ENCODE peak calls at places on chromosomes 5 and 9, in seven cellular contexts. F is esophagus squamous epithelium, P is gastrocnemius medialis, E is hepatocyte, O is sigmoid colon, A is brain microvascular endothelial cell, Q is stomach. Y is an unnamed sample. For H3K36me3, the result is how much of the 10 kb centered on the place peaks cover.

GRCh38 chr5:109328626-109329025 is 81.1 kb downstream of the PJA2 start:
- DNase-seq in E (no peak), O (no peak), F (no peak), Q (no peak), P (no peak), A (no peak), Y (no peak)

GRCh38 chr9:128706045-128706444 is 3.7 kb downstream of the PKN3 start:
- DNase-seq in E (no peak), O (peak), P (no peak), A (no peak), F (no peak), Q (no peak), Y (peak)

GRCh38 chr5:141475625-141476131 is at the start of gene PCDHGC3:
- DNase-seq in P (peak), F (peak), A (peak), O (peak), E (peak), Q (peak), Y (peak)

GRCh38 chr5:180389252-180390101 is 36.3 kb upstream of the GFPT2 start:
- DNase-seq in F (no peak), E (no peak), Q (no peak), A (no peak), O (peak), P (peak), Y (peak)

GRCh38 chr9:130931508-130932150 is 7.4 kb downstream of the FIBCD1 start:
- DNase-seq in F (no peak), E (no peak), P (no peak), A (no peak), Q (no peak), O (no peak), Y (no peak)

GRCh38 chr5:43156388-43156787 is 35.6 kb upstream of the NIM1K start:
- DNase-seq in A (peak), Q (no peak), F (no peak), O (no peak), P (no peak), E (no peak), Y (no peak)

GRCh38 chr9:84542554-84542953 is 127.0 kb upstream of the NTRK2 start:
- DNase-seq in Q (no peak), P (no peak), F (no peak), A (no peak), E (no peak), O (no peak), Y (no peak)

GRCh38 chr5:106314221-106314824 is 1356.4 kb downstream of the EFNA5 start:
- DNase-seq in P (no peak), F (no peak), E (no peak), A (no peak), Q (no peak), O (no peak), Y (no peak)

GRCh38 chr5:74798977-74799911 is 32.2 kb downstream of the NSA2 start:
- DNase-seq in E (no peak), A (no peak), Q (no peak), O (no peak), F (no peak), P (peak), Y (no peak)

GRCh38 chr9:85521331-85522197 is 220.2 kb downstream of the AGTPBP1 start:
- DNase-seq in O (no peak), Q (no peak), E (no peak), F (no peak), P (peak), A (no peak), Y (no peak)

GRCh38 chr5:131418846-131419245 is 155.0 kb downstream of the CDC42SE2 start:
- DNase-seq in E (no peak), Q (no peak), A (no peak), F (no peak), O (no peak), P (no peak), Y (no peak)

GRCh38 chr5:124342027-124342471 is 404.4 kb downstream of the ZNF608 start:
- DNase-seq in P (no peak), O (peak), A (peak), E (no peak), Q (no peak), F (no peak), Y (no peak)

GRCh38 chr9:92432350-92432749 is 8.1 kb upstream of the OMD start:
- DNase-seq in O (no peak), P (no peak), E (no peak), F (no peak), Q (no peak), A (no peak), Y (no peak)

GRCh38 chr5:149210229-149210628 is 61.4 kb upstream of the AFAP1L1 start:
- DNase-seq in Q (no peak), P (no peak), O (no peak), F (no peak), A (peak), E (no peak), Y (no peak)

GRCh38 chr5:61683926-61684325 is 351.9 kb downstream of the ZSWIM6 start:
- DNase-seq in A (no peak), F (no peak), P (no peak), E (no peak), Q (no peak), O (no peak), Y (no peak)

GRCh38 chr5:10533218-10533617 is 30.7 kb upstream of the ANKRD33B start:
- DNase-seq in P (no peak), Q (no peak), F (no peak), O (peak), E (no peak), A (no peak), Y (peak)

GRCh38 chr5:52544738-52545137 is 243.0 kb upstream of the ITGA1 start:
- DNase-seq in F (no peak), O (no peak), P (no peak), Q (no peak), A (no peak), E (no peak), Y (no peak)

GRCh38 chr9:13118294-13118693 is 161.2 kb downstream of the MPDZ start:
- DNase-seq in A (no peak), F (no peak), E (no peak), Q (no peak), P (no peak), O (no peak), Y (no peak)

GRCh38 chr9:128001411-128002298 is 20.9 kb upstream of the EEIG1 start:
- DNase-seq in O (no peak), P (no peak), E (peak), F (no peak), Q (peak), A (peak), Y (no peak)

GRCh38 chr9:136685216-136685615 is 2.0 kb downstream of the AGPAT2 start:
- DNase-seq in A (no peak), F (no peak), P (no peak), O (no peak), Q (no peak), E (no peak), Y (no peak)

GRCh38 chr5:78648359-78649219 is at the start of gene LHFPL2:
- DNase-seq in O (peak), Q (peak), F (no peak), A (peak), E (peak), P (peak), Y (peak)

GRCh38 chr9:129137292-129138143 is 26.3 kb downstream of the PTPA start:
- DNase-seq in Q (no peak), O (no peak), E (no peak), F (no peak), P (no peak), A (no peak), Y (no peak)

GRCh38 chr5:73816656-73817420 is 190.8 kb downstream of the ARHGEF28 start:
- DNase-seq in F (no peak), O (no peak), P (no peak), E (no peak), A (peak), Q (no peak), Y (no peak)

GRCh38 chr9:123655681-123656423 is 274.1 kb downstream of the DENND1A start:
- DNase-seq in E (no peak), Q (no peak), O (no peak), A (no peak), F (no peak), P (no peak), Y (no peak)

GRCh38 chr5:16934123-16934522 is 2.0 kb downstream of the MYO10 start:
- DNase-seq in E (peak), F (no peak), Q (peak), P (no peak), A (peak), O (peak), Y (peak)

GRCh38 chr5:162256711-162257110 is 189.1 kb downstream of the GABRG2 start:
- DNase-seq in O (no peak), P (no peak), E (no peak), A (no peak), Q (no peak), F (no peak), Y (no peak)

GRCh38 chr5:179765400-179765799 is 28.4 kb upstream of the LTC4S start:
- DNase-seq in Q (no peak), E (peak), A (peak), F (no peak), P (no peak), O (no peak), Y (no peak)

GRCh38 chr5:34842554-34842953 is 3.6 kb downstream of the TTC23L start:
- DNase-seq in E (no peak), Q (no peak), O (no peak), P (no peak), A (no peak), F (no peak), Y (no peak)

GRCh38 chr5:313806-314376 is 7.6 kb upstream of the AHRR start:
- DNase-seq in Q (no peak), F (no peak), P (no peak), O (no peak), E (no peak), A (no peak), Y (peak)

GRCh38 chr9:19375536-19375935 is 4.5 kb downstream of the RPS6 start:
- DNase-seq in F (no peak), E (no peak), Q (no peak), P (no peak), A (no peak), O (no peak), Y (no peak)

GRCh38 chr5:132812123-132812948 is 766 bp upstream of the SOWAHA start:
- DNase-seq in Q (peak), A (no peak), E (no peak), F (no peak), P (no peak), O (no peak), Y (no peak)

GRCh38 chr9:69107801-69108200 is 66.3 kb upstream of the TJP2 start:
- DNase-seq in P (no peak), Q (no peak), E (peak), F (no peak), O (no peak), A (no peak), Y (no peak)

GRCh38 chr5:40679998-40680681 is 425 bp downstream of the PTGER4 start:
- DNase-seq in P (no peak), O (peak), Q (no peak), E (no peak), A (no peak), F (no peak), Y (peak)

GRCh38 chr5:56429110-56429561 is 196.0 kb upstream of the ANKRD55 start:
- DNase-seq in A (peak), O (no peak), E (no peak), P (peak), Q (peak), F (no peak), Y (no peak)

GRCh38 chr5:95713960-95714710 is 17.0 kb upstream of the RHOBTB3 start:
- DNase-seq in Q (no peak), E (no peak), F (no peak), A (no peak), P (no peak), O (no peak), Y (no peak)

DNA sequence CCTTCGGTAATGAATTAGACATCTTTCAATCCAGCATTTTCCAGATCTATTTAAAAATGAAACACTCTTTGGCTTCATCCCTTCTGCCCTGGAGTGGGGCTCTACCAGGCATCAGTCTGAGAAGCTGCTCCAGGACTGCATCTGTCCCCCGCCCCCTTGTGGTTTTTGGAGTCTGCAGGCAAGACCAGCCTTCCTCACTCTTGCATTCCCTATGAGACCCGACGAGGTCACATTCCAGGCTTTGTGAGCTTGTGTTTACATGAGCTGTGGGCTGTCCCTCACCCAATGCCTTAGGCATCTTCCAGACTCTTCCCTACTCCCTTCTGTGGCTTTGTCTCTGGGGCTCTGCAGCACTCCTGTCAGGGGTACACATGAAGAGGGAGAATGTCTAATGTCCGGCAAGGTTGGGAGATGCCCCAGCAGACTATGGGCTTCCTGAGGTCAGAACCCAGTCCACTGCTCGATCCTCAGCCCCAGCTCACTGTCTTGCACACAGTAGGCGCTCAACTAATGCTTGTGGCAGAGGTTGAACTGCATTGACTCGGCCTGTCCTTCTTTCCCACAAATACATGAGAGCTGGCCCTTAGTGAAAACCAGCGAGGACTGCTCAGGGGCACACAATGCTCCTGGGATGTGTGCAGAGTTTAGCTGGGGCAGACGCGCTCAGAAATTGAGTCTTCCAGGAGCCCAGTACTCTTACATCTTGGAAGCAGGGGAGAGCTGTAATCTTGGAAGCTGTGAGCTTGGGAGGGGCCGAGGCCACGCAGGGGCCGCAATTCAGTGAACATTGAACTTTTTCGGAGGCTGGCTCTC is 11.6 kb upstream of the GADD45G start:
- DNase-seq in Q (no peak), A (peak), F (no peak), P (no peak), E (peak), O (no peak), Y (no peak)
- TF ChIP-seq CTCF in Q (no peak), A (peak), F (no peak), P (no peak), E (peak), O (no peak), Y (no peak)

DNA sequence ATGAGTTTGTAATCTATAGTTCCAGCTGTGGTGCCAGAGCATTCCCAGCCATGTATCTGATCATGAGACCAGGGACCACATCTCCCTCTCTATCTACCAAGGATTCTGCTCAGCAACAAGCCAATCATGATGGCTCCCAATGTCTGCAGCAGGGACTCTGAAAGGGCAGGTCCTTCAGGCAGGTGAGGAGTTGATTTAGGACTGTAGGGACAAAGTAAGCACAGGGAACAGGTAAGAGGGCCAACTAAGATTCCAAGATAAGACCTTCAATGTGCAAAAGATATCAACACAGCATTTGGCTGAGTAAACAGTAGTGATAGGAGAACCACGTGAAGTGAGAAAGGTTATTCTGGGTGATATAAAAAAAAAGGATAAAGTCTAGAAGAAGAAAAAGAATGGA is 8.5 kb downstream of the XPA start:
- DNase-seq in P (no peak), O (no peak), F (no peak), Q (no peak), A (no peak), E (no peak), Y (no peak)
- H3K36me3 ChIP-seq in P (half or more), O (under half), F (under half), Q (under half), A (under half), E (under half), Y (half or more)

GRCh38 chr9:132242621-132243155 is 80.8 kb downstream of the NTNG2 start:
- DNase-seq in P (no peak), O (no peak), E (no peak), F (no peak), Q (no peak), A (no peak), Y (peak)
- TF ChIP-seq CTCF in P (no peak), O (no peak), E (no peak), F (no peak), Q (no peak), A (no peak), Y (no peak)

GRCh38 chr9:16450043-16450442 is 420.4 kb downstream of the BNC2 start:
- DNase-seq in Q (no peak), F (no peak), E (no peak), O (no peak), A (no peak), P (no peak), Y (no peak)
- H3K36me3 ChIP-seq in Q (under half), F (under half), E (under half), O (under half), A (under half), P (under half), Y (under half)

GRCh38 chr9:105473221-105473620 is 25.4 kb downstream of the FSD1L start:
- DNase-seq in O (no peak), A (no peak), Q (no peak), E (no peak), F (no peak), P (no peak), Y (no peak)

GRCh38 chr9:105479846-105480245 is 32.0 kb downstream of the FSD1L start:
- DNase-seq in E (no peak), Q (no peak), A (no peak), P (no peak), O (no peak), F (no peak), Y (no peak)

GRCh38 chr9:105475302-105475701 is 27.5 kb downstream of the FSD1L start:
- DNase-seq in Q (no peak), F (no peak), P (no peak), A (peak), O (no peak), E (peak), Y (no peak)
- TF ChIP-seq CTCF in Q (peak), F (no peak), P (peak), A (peak), O (no peak), E (peak), Y (peak)

GRCh38 chr5:32103521-32103920 is 70.6 kb downstream of the GOLPH3 start:
- DNase-seq in P (no peak), E (no peak), F (no peak), A (no peak), Q (no peak), O (no peak), Y (no peak)
- H3K36me3 ChIP-seq in P (half or more), E (under half), F (under half), A (half or more), Q (under half), O (under half), Y (half or more)

GRCh38 chr5:68141494-68141893 is 74.1 kb upstream of the PIK3R1 start:
- DNase-seq in P (no peak), E (no peak), Q (no peak), F (no peak), A (peak), O (no peak), Y (no peak)
- TF ChIP-seq CTCF in P (no peak), E (no peak), Q (no peak), F (no peak), A (no peak), O (no peak), Y (no peak)

DNA sequence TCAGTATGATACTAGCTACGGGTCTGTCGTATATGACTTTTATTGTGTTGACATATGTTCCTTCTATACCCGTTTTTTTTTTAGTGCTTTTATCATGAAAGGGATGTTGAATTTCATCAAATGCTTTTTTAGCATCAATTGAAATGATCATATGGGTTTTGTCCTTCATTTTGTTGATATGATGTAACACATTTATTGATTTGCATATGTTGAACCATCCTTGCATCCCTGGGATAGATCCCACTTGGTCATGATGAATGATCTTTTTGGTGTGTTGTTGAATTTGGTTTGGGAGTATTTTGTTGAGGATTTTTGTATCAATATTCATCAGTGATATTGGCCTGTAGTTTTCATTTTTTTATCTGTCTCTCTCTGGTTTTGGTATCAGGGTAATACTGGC is 50.9 kb downstream of the OSMR start:
- DNase-seq in O (no peak), A (no peak), F (no peak), P (no peak), E (no peak), Q (no peak), Y (no peak)
- H3K36me3 ChIP-seq in O (under half), A (under half), F (under half), P (under half), E (under half), Q (under half), Y (under half)

DNA sequence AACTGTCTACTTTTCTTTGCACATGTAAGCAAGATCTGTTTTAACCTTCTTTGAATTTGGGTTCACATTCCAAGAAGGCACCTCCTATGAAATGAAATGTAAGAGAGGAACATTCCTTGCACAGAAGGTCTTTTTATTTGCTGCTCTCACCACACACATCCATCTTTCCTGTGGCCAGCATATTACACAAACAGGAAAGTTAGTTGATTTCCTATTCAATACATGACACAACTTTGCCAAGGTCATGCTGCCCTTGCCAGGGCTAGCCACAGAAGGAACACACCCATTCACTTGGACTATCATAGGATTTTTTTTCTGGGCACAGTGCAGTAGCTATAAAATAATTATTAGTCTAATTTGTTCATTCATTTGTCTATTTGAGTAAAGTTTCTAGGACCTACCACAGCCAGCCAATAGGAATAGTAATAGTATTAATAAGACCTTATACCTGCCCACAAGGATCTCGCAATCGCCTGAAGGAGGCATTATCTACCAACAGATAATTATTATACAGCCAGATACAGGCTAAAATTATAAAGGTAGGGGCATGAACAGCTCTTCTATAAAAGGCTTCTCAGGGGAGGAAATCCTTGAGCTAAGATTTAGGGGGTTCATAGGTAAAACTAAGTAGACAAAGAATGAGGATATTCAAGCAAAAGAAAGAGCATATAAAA is 78.1 kb upstream of the NREP start:
- DNase-seq in P (no peak), F (no peak), O (no peak), A (no peak), Q (no peak), E (no peak), Y (no peak)
- TF ChIP-seq CTCF in P (no peak), F (no peak), O (no peak), A (peak), Q (no peak), E (no peak), Y (no peak)